ENCODE peak calls at places on chromosomes 16 and 17, in eight cellular contexts. F, C, A, J, K, E, N and M are unnamed samples.

GRCh38 chr17:39166437-39167335 is 725 bp upstream of the ARL5C start:
- DNase-seq in C (no peak), E (no peak), J (no peak), K (no peak), N (no peak), F (no peak), A (no peak), M (no peak)

GRCh38 chr16:4663756-4664465 is 29.5 kb upstream of the NUDT16L1 start:
- DNase-seq in J (no peak), K (no peak), E (no peak), F (no peak), A (peak; percentile 17), N (peak; percentile 51), C (no peak), M (no peak)

GRCh38 chr16:80092686-80093085 is 448.1 kb upstream of the DYNLRB2 start:
- DNase-seq in C (no peak), E (no peak), K (no peak), J (no peak), N (no peak), A (no peak), F (no peak), M (no peak)

GRCh38 chr16:57013268-57013667 is 23.9 kb downstream of the NLRC5 start:
- DNase-seq in A (peak; percentile 56), K (no peak), F (no peak), N (peak; percentile 33), E (no peak), J (no peak), C (no peak), M (no peak)

GRCh38 chr16:28486266-28486665 is 5.6 kb downstream of the CLN3 start:
- DNase-seq in F (no peak), J (no peak), C (no peak), K (no peak), E (no peak), N (no peak), A (no peak), M (no peak)

GRCh38 chr17:17681744-17682292 is 560 bp downstream of the RAI1 start:
- DNase-seq in N (no peak), K (peak; percentile 15), E (peak; percentile 38), A (no peak), F (no peak), J (peak; percentile 34), C (no peak), M (peak; percentile 20)

GRCh38 chr17:20935740-20936139 is 107.1 kb downstream of the USP22 start:
- DNase-seq in N (peak; percentile 81), J (no peak), C (no peak), F (no peak), K (peak; percentile 64), A (peak; percentile 82), E (no peak), M (no peak)

GRCh38 chr16:87608400-87608985 is 6.2 kb downstream of the JPH3 start:
- DNase-seq in N (peak; percentile 74), A (peak; percentile 56), C (no peak), J (peak; percentile 41), E (peak; percentile 55), K (peak; percentile 29), F (no peak), M (peak; percentile 27)

GRCh38 chr16:55255890-55256289 is 68.1 kb upstream of the IRX6 start:
- DNase-seq in E (no peak), F (no peak), N (no peak), A (no peak), J (no peak), K (no peak), C (no peak), M (no peak)

GRCh38 chr17:67602974-67603373 is 114.8 kb upstream of the NOL11 start:
- DNase-seq in K (peak; percentile 34), N (peak; percentile 49), F (no peak), A (peak; percentile 46), C (peak; percentile 68), J (peak; percentile 11), E (peak; percentile 54), M (peak; percentile 16)

GRCh38 chr17:15289285-15290185 is 24.4 kb upstream of the PMP22 start:
- DNase-seq in J (no peak), K (peak; percentile 94), A (peak; percentile 71), E (no peak), F (no peak), N (peak; percentile 82), C (peak; percentile 0), M (no peak)